ENCODE peak calls at places on chromosome 16, in seven cellular contexts. One of them, this sample, is unnamed.

GRCh38 chr16:234468-235305 is at the start of gene FAM234A:
- DNase-seq in stomach: peak
- DNase-seq in fibroblast of lung: peak
- DNase-seq in AG10803: peak
- DNase-seq in tibial artery: peak
- DNase-seq in BJ: peak
- DNase-seq in AG04450: peak
- DNase-seq in this sample: peak

GRCh38 chr16:306911-307370 is 24.0 kb downstream of the PDIA2 start:
- DNase-seq in stomach: no peak
- DNase-seq in fibroblast of lung: no peak
- DNase-seq in AG10803: no peak
- DNase-seq in tibial artery: no peak
- DNase-seq in BJ: no peak
- DNase-seq in AG04450: no peak
- DNase-seq in this sample: no peak

GRCh38 chr16:87092958-87093357 is 224.2 kb downstream of the C16orf95 start:
- DNase-seq in stomach: no peak
- DNase-seq in fibroblast of lung: no peak
- DNase-seq in AG10803: no peak
- DNase-seq in tibial artery: no peak
- DNase-seq in BJ: no peak
- DNase-seq in AG04450: no peak
- DNase-seq in this sample: no peak

GRCh38 chr16:83336630-83337029 is 471.1 kb upstream of the HSBP1 start:
- DNase-seq in stomach: no peak
- DNase-seq in fibroblast of lung: peak
- DNase-seq in AG10803: peak
- DNase-seq in tibial artery: no peak
- DNase-seq in BJ: peak
- DNase-seq in AG04450: peak
- DNase-seq in this sample: no peak

GRCh38 chr16:84084570-84085270 is 32.0 kb downstream of the MBTPS1 start:
- DNase-seq in stomach: peak
- DNase-seq in fibroblast of lung: peak
- DNase-seq in AG10803: peak
- DNase-seq in tibial artery: no peak
- DNase-seq in BJ: no peak
- DNase-seq in AG04450: peak
- DNase-seq in this sample: peak

GRCh38 chr16:68506331-68507053 is 32.6 kb upstream of the ZFP90 start:
- DNase-seq in stomach: no peak
- DNase-seq in fibroblast of lung: no peak
- DNase-seq in AG10803: peak
- DNase-seq in tibial artery: no peak
- DNase-seq in BJ: no peak
- DNase-seq in AG04450: no peak
- DNase-seq in this sample: no peak

GRCh38 chr16:86479419-86479818 is 30.9 kb upstream of the FOXF1 start:
- DNase-seq in stomach: no peak
- DNase-seq in fibroblast of lung: peak
- DNase-seq in AG10803: peak
- DNase-seq in tibial artery: no peak
- DNase-seq in BJ: peak
- DNase-seq in AG04450: no peak
- DNase-seq in this sample: no peak

GRCh38 chr16:88597856-88598491 is 27.8 kb downstream of the ZC3H18 start:
- DNase-seq in stomach: no peak
- DNase-seq in fibroblast of lung: no peak
- DNase-seq in AG10803: no peak
- DNase-seq in tibial artery: no peak
- DNase-seq in BJ: no peak
- DNase-seq in AG04450: no peak
- DNase-seq in this sample: peak

GRCh38 chr16:76854234-76854633 is 336.8 kb upstream of the MON1B start:
- DNase-seq in stomach: no peak
- DNase-seq in fibroblast of lung: peak
- DNase-seq in AG10803: no peak
- DNase-seq in tibial artery: no peak
- DNase-seq in BJ: no peak
- DNase-seq in AG04450: no peak
- DNase-seq in this sample: no peak

GRCh38 chr16:89273741-89274472 is 56.4 kb downstream of the ZNF778 start:
- DNase-seq in stomach: no peak
- DNase-seq in fibroblast of lung: no peak
- DNase-seq in AG10803: no peak
- DNase-seq in tibial artery: peak
- DNase-seq in BJ: no peak
- DNase-seq in AG04450: no peak
- DNase-seq in this sample: no peak

GRCh38 chr16:55035037-55035436 is 104.4 kb downstream of the IRX5 start:
- DNase-seq in stomach: peak
- DNase-seq in fibroblast of lung: no peak
- DNase-seq in AG10803: no peak
- DNase-seq in tibial artery: peak
- DNase-seq in BJ: no peak
- DNase-seq in AG04450: no peak
- DNase-seq in this sample: peak
- TF ChIP-seq CTCF in stomach: no peak
- TF ChIP-seq CTCF in fibroblast of lung: no peak
- TF ChIP-seq CTCF in AG10803: peak
- TF ChIP-seq CTCF in tibial artery: peak
- TF ChIP-seq CTCF in BJ: peak
- TF ChIP-seq CTCF in AG04450: peak
- TF ChIP-seq CTCF in this sample: peak

GRCh38 chr16:19443659-19444058 is 26.0 kb downstream of the TMC5 start:
- DNase-seq in stomach: no peak
- DNase-seq in fibroblast of lung: no peak
- DNase-seq in AG10803: no peak
- DNase-seq in tibial artery: no peak
- DNase-seq in BJ: no peak
- DNase-seq in AG04450: no peak
- DNase-seq in this sample: no peak

GRCh38 chr16:19436540-19436939 is 18.9 kb downstream of the TMC5 start:
- DNase-seq in stomach: no peak
- DNase-seq in fibroblast of lung: no peak
- DNase-seq in AG10803: no peak
- DNase-seq in tibial artery: no peak
- DNase-seq in BJ: no peak
- DNase-seq in AG04450: no peak
- DNase-seq in this sample: no peak

GRCh38 chr16:19438739-19439138 is 21.1 kb downstream of the TMC5 start:
- DNase-seq in stomach: no peak
- DNase-seq in fibroblast of lung: no peak
- DNase-seq in AG10803: no peak
- DNase-seq in tibial artery: no peak
- DNase-seq in BJ: no peak
- DNase-seq in AG04450: no peak
- DNase-seq in this sample: no peak

GRCh38 chr16:19437280-19437679 is 19.6 kb downstream of the TMC5 start:
- DNase-seq in stomach: peak
- DNase-seq in fibroblast of lung: no peak
- DNase-seq in AG10803: no peak
- DNase-seq in tibial artery: no peak
- DNase-seq in BJ: no peak
- DNase-seq in AG04450: no peak
- DNase-seq in this sample: no peak

GRCh38 chr16:19439483-19439882 is 21.8 kb downstream of the TMC5 start:
- DNase-seq in stomach: no peak
- DNase-seq in fibroblast of lung: no peak
- DNase-seq in AG10803: no peak
- DNase-seq in tibial artery: no peak
- DNase-seq in BJ: no peak
- DNase-seq in AG04450: no peak
- DNase-seq in this sample: no peak
- TF ChIP-seq CTCF in stomach: no peak
- TF ChIP-seq CTCF in fibroblast of lung: no peak
- TF ChIP-seq CTCF in AG10803: no peak
- TF ChIP-seq CTCF in tibial artery: no peak
- TF ChIP-seq CTCF in BJ: no peak
- TF ChIP-seq CTCF in AG04450: no peak
- TF ChIP-seq CTCF in this sample: no peak

DNA sequence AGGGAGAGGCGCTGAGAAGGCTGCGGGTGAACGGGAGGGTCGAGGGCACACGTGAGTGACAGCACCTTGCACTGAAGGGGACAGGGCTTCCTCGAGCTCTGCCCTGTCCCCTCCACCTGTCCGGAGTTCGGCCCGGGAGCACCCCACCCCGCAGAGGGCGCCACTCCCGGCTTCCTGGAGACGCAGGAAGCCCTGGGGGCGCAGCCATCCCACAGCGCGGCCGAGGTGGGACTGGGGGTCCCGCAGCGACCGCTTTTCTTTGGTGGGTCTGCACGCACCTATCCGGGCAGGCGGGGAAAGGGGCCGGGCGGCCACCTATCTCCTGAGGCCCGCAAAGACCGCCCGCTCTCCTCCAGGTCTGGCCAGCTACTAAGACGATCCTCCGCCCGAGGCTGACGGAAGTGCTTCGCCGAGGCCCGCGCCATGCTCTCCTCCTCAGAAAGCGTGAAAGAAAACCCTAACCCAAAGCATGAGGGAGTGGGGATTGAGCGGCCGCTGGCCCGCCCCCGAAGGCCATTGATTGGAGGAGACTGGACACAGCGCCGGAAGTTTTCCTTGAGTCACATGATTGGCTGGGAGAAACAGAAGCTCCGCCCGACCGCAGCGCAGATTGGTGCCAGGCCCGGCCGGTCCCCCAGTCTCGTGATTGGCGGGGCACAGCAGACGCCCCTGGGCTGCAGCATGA is 34.4 kb downstream of the DDX19A start:
- DNase-seq in stomach: peak
- DNase-seq in fibroblast of lung: peak
- DNase-seq in AG10803: peak
- DNase-seq in tibial artery: peak
- DNase-seq in BJ: peak
- DNase-seq in AG04450: peak
- DNase-seq in this sample: peak
- TF ChIP-seq CTCF in stomach: no peak
- TF ChIP-seq CTCF in fibroblast of lung: peak
- TF ChIP-seq CTCF in AG10803: peak
- TF ChIP-seq CTCF in tibial artery: no peak
- TF ChIP-seq CTCF in BJ: peak
- TF ChIP-seq CTCF in AG04450: peak
- TF ChIP-seq CTCF in this sample: peak

GRCh38 chr16:10878644-10879498 is 1.9 kb downstream of the CIITA start:
- DNase-seq in stomach: peak
- DNase-seq in fibroblast of lung: peak
- DNase-seq in AG10803: peak
- DNase-seq in tibial artery: peak
- DNase-seq in BJ: no peak
- DNase-seq in AG04450: no peak
- DNase-seq in this sample: no peak

GRCh38 chr16:10876305-10876704 is 697 bp upstream of the CIITA start:
- DNase-seq in stomach: no peak
- DNase-seq in fibroblast of lung: no peak
- DNase-seq in AG10803: no peak
- DNase-seq in tibial artery: no peak
- DNase-seq in BJ: no peak
- DNase-seq in AG04450: no peak
- DNase-seq in this sample: no peak

GRCh38 chr16:10876799-10877341 is at the start of gene CIITA:
- DNase-seq in stomach: peak
- DNase-seq in fibroblast of lung: peak
- DNase-seq in AG10803: peak
- DNase-seq in tibial artery: peak
- DNase-seq in BJ: peak
- DNase-seq in AG04450: peak
- DNase-seq in this sample: peak

GRCh38 chr16:10878328-10878643 is 1.3 kb downstream of the CIITA start:
- DNase-seq in stomach: no peak
- DNase-seq in fibroblast of lung: no peak
- DNase-seq in AG10803: no peak
- DNase-seq in tibial artery: no peak
- DNase-seq in BJ: no peak
- DNase-seq in AG04450: no peak
- DNase-seq in this sample: no peak

GRCh38 chr16:10877472-10877946 is 507 bp downstream of the CIITA start:
- DNase-seq in stomach: no peak
- DNase-seq in fibroblast of lung: no peak
- DNase-seq in AG10803: no peak
- DNase-seq in tibial artery: peak
- DNase-seq in BJ: no peak
- DNase-seq in AG04450: no peak
- DNase-seq in this sample: no peak
- TF ChIP-seq CTCF in stomach: no peak
- TF ChIP-seq CTCF in fibroblast of lung: no peak
- TF ChIP-seq CTCF in AG10803: no peak
- TF ChIP-seq CTCF in tibial artery: no peak
- TF ChIP-seq CTCF in BJ: no peak
- TF ChIP-seq CTCF in AG04450: no peak
- TF ChIP-seq CTCF in this sample: no peak

GRCh38 chr16:49556252-49557069 is 182.9 kb downstream of the C16orf78 start:
- DNase-seq in stomach: no peak
- DNase-seq in fibroblast of lung: peak
- DNase-seq in AG10803: peak
- DNase-seq in tibial artery: no peak
- DNase-seq in BJ: no peak
- DNase-seq in AG04450: no peak
- DNase-seq in this sample: peak
- TF ChIP-seq CTCF in stomach: no peak
- TF ChIP-seq CTCF in fibroblast of lung: peak
- TF ChIP-seq CTCF in AG10803: peak
- TF ChIP-seq CTCF in tibial artery: peak
- TF ChIP-seq CTCF in BJ: peak
- TF ChIP-seq CTCF in AG04450: peak
- TF ChIP-seq CTCF in this sample: peak

DNA sequence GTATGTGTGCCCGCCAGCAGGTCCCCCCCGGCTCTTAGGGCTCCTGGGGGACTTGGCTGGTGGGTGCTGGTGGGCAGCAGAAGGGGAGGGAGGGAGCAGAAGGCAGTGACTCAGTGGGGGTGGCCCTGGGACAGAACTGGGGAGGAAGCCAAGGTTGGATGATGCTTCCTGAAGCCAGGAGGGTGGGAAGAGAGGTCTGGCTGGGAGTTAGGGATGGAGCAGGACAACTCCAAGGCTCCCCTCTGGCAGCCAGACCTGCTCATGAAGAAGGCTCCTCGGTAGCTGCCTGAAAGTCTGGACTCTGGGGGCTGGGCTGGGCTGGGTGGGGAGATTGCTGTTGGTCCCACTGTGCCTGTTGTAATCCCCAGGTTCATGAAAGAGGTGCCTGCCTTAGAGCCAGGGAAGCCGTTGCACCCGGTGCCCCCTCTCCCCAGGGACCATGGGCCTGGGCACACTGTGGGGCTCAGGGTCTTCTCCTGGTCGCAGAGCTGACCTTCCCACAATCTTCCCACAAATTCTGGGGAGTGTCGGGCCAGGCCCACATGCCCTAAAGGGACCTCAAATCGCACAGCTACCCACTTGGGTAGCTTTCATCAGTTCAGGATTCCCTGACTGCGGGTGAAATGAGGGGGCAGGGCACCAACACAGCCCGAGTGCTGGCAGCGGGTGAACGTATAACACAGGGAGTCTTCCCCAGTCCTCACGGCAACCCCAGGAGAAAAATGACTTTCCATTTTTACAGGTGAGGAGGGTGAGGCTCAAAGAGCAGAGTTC is 1.1 kb upstream of the PLEKHG4 start:
- DNase-seq in stomach: no peak
- DNase-seq in fibroblast of lung: peak
- DNase-seq in AG10803: peak
- DNase-seq in tibial artery: no peak
- DNase-seq in BJ: peak
- DNase-seq in AG04450: no peak
- DNase-seq in this sample: peak
- TF ChIP-seq CTCF in stomach: no peak
- TF ChIP-seq CTCF in fibroblast of lung: no peak
- TF ChIP-seq CTCF in AG10803: no peak
- TF ChIP-seq CTCF in tibial artery: no peak
- TF ChIP-seq CTCF in BJ: no peak
- TF ChIP-seq CTCF in AG04450: no peak
- TF ChIP-seq CTCF in this sample: no peak

This sample was measured in NB4.